ENCODE peak calls at places on chromosomes 11 and 22, in four cellular contexts. I, N, C and Q are unnamed samples.

GRCh38 chr11:78560066-78560597 is 14.5 kb downstream of the NARS2 start:
- DNase-seq in N (no peak), C (peak; percentile 36), I (no peak), Q (no peak)

GRCh38 chr11:116262370-116262769 is 510.4 kb downstream of the BUD13 start:
- DNase-seq in I (no peak), C (no peak), N (no peak), Q (no peak)

GRCh38 chr11:20598487-20598886 is 921 bp upstream of the SLC6A5 start:
- DNase-seq in N (no peak), I (no peak), C (no peak), Q (no peak)

GRCh38 chr22:47017245-47017644 is 254.8 kb downstream of the TBC1D22A start:
- DNase-seq in N (no peak), I (no peak), C (no peak), Q (no peak)

GRCh38 chr22:42662114-42663021 is 13.2 kb upstream of the CYB5R3 start:
- DNase-seq in N (no peak), I (peak; percentile 70), C (no peak), Q (peak; percentile 86)

GRCh38 chr11:75597636-75598035 is 35.6 kb downstream of the SERPINH1 start:
- DNase-seq in C (no peak), N (peak; percentile 36), I (peak; percentile 43), Q (no peak)

GRCh38 chr22:37154925-37155712 is 5.4 kb upstream of the IL2RB start:
- DNase-seq in I (no peak), C (no peak), N (no peak), Q (no peak)

GRCh38 chr22:27885977-27886842 is 32.8 kb downstream of the PITPNB start:
- DNase-seq in N (peak; percentile 35), C (no peak), I (no peak), Q (peak; percentile 23)

GRCh38 chr11:121452609-121453150 is at the start of gene SORL1-AS1:
- DNase-seq in C (no peak), I (no peak), N (no peak), Q (no peak)

GRCh38 chr22:19450363-19451175 is 3.1 kb upstream of the C22orf39 start:
- DNase-seq in N (no peak), C (no peak), I (no peak), Q (no peak)
- TF ChIP-seq TAF1 in N (no peak), C (no peak), I (no peak), Q (no peak)

DNA sequence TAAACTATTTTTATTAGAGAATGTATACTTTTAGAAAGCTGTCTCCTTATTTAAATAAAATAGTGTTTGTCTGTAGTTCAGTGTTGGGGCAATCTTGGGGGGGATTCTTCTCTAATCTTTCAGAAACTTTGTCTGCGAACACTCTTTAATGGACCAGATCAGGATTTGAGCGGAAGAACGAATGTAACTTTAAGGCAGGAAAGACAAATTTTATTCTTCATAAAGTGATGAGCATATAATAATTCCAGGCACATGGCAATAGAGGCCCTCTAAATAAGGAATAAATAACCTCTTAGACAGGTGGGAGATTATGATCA is 4.7 kb downstream of the MALAT1 start:
- DNase-seq in I (no peak), C (no peak), N (no peak), Q (no peak)
- TF ChIP-seq TAF1 in I (no peak), C (no peak), N (no peak), Q (no peak)

GRCh38 chr11:71080239-71081097 is 171.9 kb downstream of the SHANK2 start:
- DNase-seq in I (peak; percentile 52), C (peak; percentile 17), N (peak; percentile 76), Q (peak; percentile 47)
- TF ChIP-seq TAF1 in I (no peak), C (no peak), N (no peak), Q (no peak)

DNA sequence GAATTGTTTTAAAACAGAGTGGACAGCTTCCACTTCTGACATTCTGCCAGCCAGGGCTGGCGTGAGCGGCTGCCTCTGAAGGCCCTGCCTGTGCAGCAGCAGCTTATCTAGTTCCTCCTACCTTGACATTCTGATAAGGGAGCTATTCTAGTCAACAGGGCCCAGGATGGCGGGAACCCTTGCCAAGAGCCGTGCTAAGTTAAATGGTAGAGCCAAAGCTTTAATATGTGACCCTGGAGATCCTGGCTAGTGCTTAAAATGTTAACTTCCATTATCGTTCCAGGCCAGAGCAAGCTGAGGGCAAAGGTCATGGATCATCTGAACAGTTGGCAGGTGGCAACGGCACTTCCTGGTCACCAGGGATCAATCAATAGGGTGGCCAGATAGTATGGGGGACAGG is 3.5 kb downstream of the KCNJ5 start:
- DNase-seq in C (no peak), I (no peak), N (peak; percentile 8), Q (no peak)
- TF ChIP-seq TAF1 in C (no peak), I (no peak), N (no peak), Q (no peak)

DNA sequence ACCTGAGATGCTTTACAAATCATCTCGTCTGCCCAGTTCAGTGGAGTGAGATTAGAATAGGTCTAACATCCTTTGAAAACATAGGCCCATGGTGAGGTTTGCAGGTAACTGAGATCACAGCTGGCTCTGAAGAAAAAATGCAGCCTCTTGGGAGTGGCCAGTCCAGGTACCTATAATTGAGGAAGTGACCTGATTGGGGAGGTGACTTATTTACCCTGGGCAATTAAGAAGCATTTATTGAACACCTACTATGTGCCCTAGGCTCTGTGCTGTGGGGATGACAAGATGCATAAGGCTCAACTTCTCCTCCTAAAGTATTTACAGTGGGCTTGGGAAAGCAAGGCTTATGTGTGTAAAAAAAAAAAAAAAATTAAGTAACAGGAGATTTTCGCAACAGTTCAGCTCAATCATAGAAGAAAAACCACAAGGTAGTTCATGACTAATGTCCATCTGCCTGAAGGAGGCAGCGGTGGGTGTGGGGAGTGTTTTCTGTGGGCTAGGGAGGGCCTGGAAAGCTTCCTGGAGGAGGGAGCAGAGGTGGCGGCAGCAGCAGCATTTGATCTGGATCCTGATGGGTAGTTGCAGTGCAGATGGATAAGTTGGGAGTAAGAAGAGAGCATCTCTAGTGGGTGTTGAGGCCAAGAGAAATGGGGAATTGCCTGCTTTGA is 16.1 kb downstream of the MICAL2 start:
- DNase-seq in N (no peak), I (no peak), C (no peak), Q (no peak)
- TF ChIP-seq TAF1 in N (no peak), I (no peak), C (no peak), Q (no peak)

GRCh38 chr22:31646186-31647019 is 15.6 kb downstream of the PISD start:
- DNase-seq in I (no peak), N (peak; percentile 87), C (no peak), Q (no peak)
- TF ChIP-seq TAF1 in I (no peak), N (no peak), C (no peak), Q (no peak)

GRCh38 chr11:118640332-118641154 is 33.1 kb downstream of the PHLDB1 start:
- DNase-seq in C (no peak), I (no peak), N (no peak), Q (no peak)
- TF ChIP-seq TAF1 in C (no peak), I (no peak), N (no peak), Q (no peak)

GRCh38 chr22:40247976-40248375 is 70.3 kb downstream of the TNRC6B start:
- DNase-seq in I (no peak), C (no peak), N (no peak), Q (no peak)
- TF ChIP-seq TAF1 in I (no peak), C (no peak), N (no peak), Q (no peak)

DNA sequence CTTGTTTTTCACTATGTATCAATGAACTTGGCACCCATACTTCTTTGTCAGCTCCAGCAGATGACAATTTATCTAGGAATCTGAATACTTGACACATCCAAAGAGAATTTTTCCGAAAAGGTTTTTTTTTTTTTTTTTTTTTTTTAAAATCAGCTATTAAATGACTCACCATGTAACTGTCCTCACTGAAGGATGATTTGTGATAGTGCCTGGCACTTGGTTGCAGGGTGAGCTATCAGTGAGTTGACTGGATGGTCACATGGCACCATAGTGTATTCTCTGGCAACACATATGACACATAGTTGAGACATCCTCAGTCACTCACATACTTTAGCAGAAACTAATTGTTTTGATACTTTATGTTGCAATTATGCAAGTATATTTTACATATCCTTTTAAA is 133.4 kb upstream of the E2F8 start:
- DNase-seq in I (no peak), C (no peak), N (no peak), Q (no peak)
- TF ChIP-seq TAF1 in I (no peak), C (no peak), N (no peak), Q (no peak)

GRCh38 chr22:49630448-49630946 is 197.2 kb downstream of the BRD1 start:
- DNase-seq in C (no peak), I (no peak), N (no peak), Q (no peak)
- TF ChIP-seq TAF1 in C (no peak), I (no peak), N (no peak), Q (no peak)